ENCODE peak calls at places on chromosomes 7 and 10, in eight cellular contexts. One of them, this sample, is unnamed.

GRCh38 chr10:28986117-28986792 is 302.6 kb upstream of the LYZL1 start:
- DNase-seq in uterus: no peak
- DNase-seq in Peyer's patch: no peak
- DNase-seq in HCT116: no peak
- DNase-seq in A549: peak
- DNase-seq in tibial nerve: no peak
- DNase-seq in IMR-90: peak
- DNase-seq in stomach: no peak
- DNase-seq in this sample: no peak

GRCh38 chr7:55438765-55439525 is 73.8 kb downstream of the LANCL2 start:
- DNase-seq in HCT116: no peak
- DNase-seq in tibial nerve: no peak
- DNase-seq in A549: no peak
- DNase-seq in IMR-90: peak
- DNase-seq in Peyer's patch: no peak
- DNase-seq in stomach: peak
- DNase-seq in uterus: no peak
- DNase-seq in this sample: peak

GRCh38 chr7:116713918-116714317 is 41.9 kb downstream of the MET start:
- DNase-seq in uterus: no peak
- DNase-seq in HCT116: no peak
- DNase-seq in IMR-90: peak
- DNase-seq in stomach: no peak
- DNase-seq in tibial nerve: no peak
- DNase-seq in A549: no peak
- DNase-seq in Peyer's patch: no peak
- DNase-seq in this sample: no peak

GRCh38 chr10:44310762-44311562 is 73.9 kb downstream of the CXCL12 start:
- DNase-seq in stomach: peak
- DNase-seq in A549: peak
- DNase-seq in Peyer's patch: peak
- DNase-seq in tibial nerve: peak
- DNase-seq in uterus: peak
- DNase-seq in HCT116: peak
- DNase-seq in IMR-90: peak
- DNase-seq in this sample: peak

GRCh38 chr10:12587408-12587807 is 238.1 kb downstream of the CAMK1D start:
- DNase-seq in tibial nerve: no peak
- DNase-seq in A549: no peak
- DNase-seq in IMR-90: peak
- DNase-seq in stomach: no peak
- DNase-seq in HCT116: no peak
- DNase-seq in uterus: no peak
- DNase-seq in Peyer's patch: no peak
- DNase-seq in this sample: no peak

GRCh38 chr10:103706047-103706446 is 149.3 kb downstream of the SH3PXD2A start:
- DNase-seq in stomach: no peak
- DNase-seq in tibial nerve: no peak
- DNase-seq in Peyer's patch: no peak
- DNase-seq in IMR-90: no peak
- DNase-seq in HCT116: no peak
- DNase-seq in uterus: no peak
- DNase-seq in A549: no peak
- DNase-seq in this sample: no peak

GRCh38 chr7:12017046-12017445 is 185.0 kb upstream of the THSD7A start:
- DNase-seq in HCT116: no peak
- DNase-seq in Peyer's patch: no peak
- DNase-seq in tibial nerve: no peak
- DNase-seq in stomach: no peak
- DNase-seq in A549: no peak
- DNase-seq in uterus: no peak
- DNase-seq in IMR-90: no peak
- DNase-seq in this sample: no peak

GRCh38 chr10:22657566-22658190 is 56.7 kb downstream of the PIP4K2A start:
- DNase-seq in IMR-90: peak
- DNase-seq in tibial nerve: no peak
- DNase-seq in A549: no peak
- DNase-seq in uterus: no peak
- DNase-seq in stomach: no peak
- DNase-seq in Peyer's patch: no peak
- DNase-seq in HCT116: no peak
- DNase-seq in this sample: no peak

GRCh38 chr10:59741048-59741447 is 12.2 kb downstream of the MRLN start:
- DNase-seq in Peyer's patch: no peak
- DNase-seq in IMR-90: no peak
- DNase-seq in stomach: no peak
- DNase-seq in A549: no peak
- DNase-seq in tibial nerve: no peak
- DNase-seq in HCT116: no peak
- DNase-seq in uterus: no peak
- DNase-seq in this sample: no peak

GRCh38 chr10:70668454-70668970 is 3.8 kb upstream of the ADAMTS14 start:
- DNase-seq in tibial nerve: no peak
- DNase-seq in uterus: no peak
- DNase-seq in HCT116: no peak
- DNase-seq in stomach: no peak
- DNase-seq in IMR-90: peak
- DNase-seq in A549: no peak
- DNase-seq in Peyer's patch: no peak
- DNase-seq in this sample: no peak

GRCh38 chr7:129843982-129844840 is 108.5 kb downstream of the UBE2H start:
- DNase-seq in Peyer's patch: no peak
- DNase-seq in A549: no peak
- DNase-seq in IMR-90: no peak
- DNase-seq in stomach: no peak
- DNase-seq in uterus: no peak
- DNase-seq in HCT116: no peak
- DNase-seq in tibial nerve: no peak
- DNase-seq in this sample: no peak

GRCh38 chr7:12851142-12851541 is 163.7 kb downstream of the ARL4A start:
- DNase-seq in tibial nerve: no peak
- DNase-seq in stomach: no peak
- DNase-seq in HCT116: no peak
- DNase-seq in Peyer's patch: no peak
- DNase-seq in uterus: no peak
- DNase-seq in A549: no peak
- DNase-seq in IMR-90: no peak
- DNase-seq in this sample: no peak

GRCh38 chr7:135714534-135715009 is 13.4 kb downstream of the SLC13A4 start:
- DNase-seq in IMR-90: peak
- DNase-seq in uterus: no peak
- DNase-seq in stomach: no peak
- DNase-seq in Peyer's patch: no peak
- DNase-seq in HCT116: peak
- DNase-seq in A549: peak
- DNase-seq in tibial nerve: no peak
- DNase-seq in this sample: no peak

GRCh38 chr10:32931593-32931992 is 26.4 kb downstream of the ITGB1 start:
- DNase-seq in A549: no peak
- DNase-seq in IMR-90: no peak
- DNase-seq in Peyer's patch: no peak
- DNase-seq in tibial nerve: no peak
- DNase-seq in HCT116: no peak
- DNase-seq in stomach: no peak
- DNase-seq in uterus: no peak
- DNase-seq in this sample: no peak

GRCh38 chr7:138407792-138408191 is 52.3 kb upstream of the TRIM24 start:
- DNase-seq in IMR-90: no peak
- DNase-seq in HCT116: no peak
- DNase-seq in Peyer's patch: no peak
- DNase-seq in A549: no peak
- DNase-seq in stomach: no peak
- DNase-seq in uterus: no peak
- DNase-seq in tibial nerve: no peak
- DNase-seq in this sample: no peak

GRCh38 chr10:103901299-103901698 is 16.7 kb downstream of the STN1 start:
- DNase-seq in Peyer's patch: no peak
- DNase-seq in uterus: no peak
- DNase-seq in IMR-90: no peak
- DNase-seq in HCT116: no peak
- DNase-seq in tibial nerve: no peak
- DNase-seq in stomach: no peak
- DNase-seq in A549: no peak
- DNase-seq in this sample: no peak

GRCh38 chr10:126905776-126906703 is 812 bp downstream of the DOCK1 start:
- DNase-seq in uterus: no peak
- DNase-seq in A549: peak
- DNase-seq in tibial nerve: no peak
- DNase-seq in Peyer's patch: peak
- DNase-seq in HCT116: no peak
- DNase-seq in IMR-90: peak
- DNase-seq in stomach: peak
- DNase-seq in this sample: no peak

GRCh38 chr7:151012031-151012692 is 12.1 kb downstream of the ATG9B start:
- DNase-seq in tibial nerve: no peak
- DNase-seq in A549: no peak
- DNase-seq in uterus: no peak
- DNase-seq in HCT116: no peak
- DNase-seq in IMR-90: peak
- DNase-seq in Peyer's patch: peak
- DNase-seq in stomach: no peak
- DNase-seq in this sample: no peak

GRCh38 chr10:28765641-28766040 is 88.3 kb downstream of the BAMBI start:
- DNase-seq in stomach: no peak
- DNase-seq in Peyer's patch: no peak
- DNase-seq in IMR-90: no peak
- DNase-seq in tibial nerve: no peak
- DNase-seq in A549: no peak
- DNase-seq in uterus: no peak
- DNase-seq in HCT116: no peak
- DNase-seq in this sample: no peak

GRCh38 chr7:1893451-1893850 is 223.4 kb downstream of the ELFN1 start:
- DNase-seq in uterus: no peak
- DNase-seq in stomach: no peak
- DNase-seq in A549: no peak
- DNase-seq in IMR-90: no peak
- DNase-seq in Peyer's patch: no peak
- DNase-seq in HCT116: no peak
- DNase-seq in tibial nerve: no peak
- DNase-seq in this sample: no peak
- TF ChIP-seq POLR2A in uterus: no peak
- TF ChIP-seq POLR2A in stomach: no peak
- TF ChIP-seq POLR2A in A549: no peak
- TF ChIP-seq POLR2A in IMR-90: no peak
- TF ChIP-seq POLR2A in Peyer's patch: no peak
- TF ChIP-seq POLR2A in HCT116: no peak
- TF ChIP-seq POLR2A in tibial nerve: no peak
- TF ChIP-seq POLR2A in this sample: no peak

DNA sequence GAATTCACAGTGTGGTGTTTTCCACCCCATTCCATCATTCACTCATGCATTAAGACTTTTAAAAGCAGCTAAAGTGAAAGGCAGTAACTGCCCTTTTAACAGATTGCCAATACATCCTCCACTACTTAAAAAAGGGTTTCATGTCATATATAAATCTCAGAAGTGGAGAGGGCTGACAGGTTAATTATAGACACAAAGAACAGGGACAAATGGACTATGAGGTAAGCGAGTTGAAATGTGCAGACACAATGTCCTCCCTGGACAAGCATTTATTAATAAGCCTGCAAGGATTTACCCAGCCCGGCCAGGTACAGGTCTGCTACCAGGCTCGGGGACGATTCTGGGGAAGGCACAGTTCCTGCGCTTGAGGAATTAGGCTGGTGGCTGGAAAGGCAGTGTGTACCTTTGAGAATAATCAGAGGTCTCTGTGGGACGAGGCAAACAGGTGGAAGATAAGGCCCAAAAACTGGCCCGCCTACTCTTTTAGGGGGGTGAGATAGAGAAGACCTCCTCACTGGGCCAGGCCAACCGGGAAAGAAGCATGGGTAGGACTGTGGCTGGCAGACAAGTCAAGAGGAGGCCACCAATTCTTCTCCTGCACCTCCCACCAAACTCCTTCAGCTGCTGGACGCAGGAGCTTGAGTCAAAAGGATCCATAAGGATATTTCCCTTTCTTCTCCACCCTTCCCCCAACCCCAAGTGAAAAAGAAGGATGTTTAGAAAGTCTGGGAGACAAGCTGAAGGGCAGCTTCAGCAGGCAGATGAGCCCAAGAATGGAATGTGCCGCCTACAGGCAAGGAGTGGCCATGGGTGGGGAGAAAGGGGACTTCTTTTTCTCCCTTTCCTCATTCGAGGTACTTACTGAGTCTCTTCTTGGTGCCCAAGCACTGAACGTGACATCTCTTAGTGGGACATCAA is 1.5 kb downstream of the PDLIM1 start:
- DNase-seq in A549: peak
- DNase-seq in stomach: no peak
- DNase-seq in IMR-90: no peak
- DNase-seq in HCT116: no peak
- DNase-seq in Peyer's patch: peak
- DNase-seq in uterus: no peak
- DNase-seq in tibial nerve: no peak
- DNase-seq in this sample: no peak
- TF ChIP-seq CTCF in A549: peak
- TF ChIP-seq CTCF in stomach: no peak
- TF ChIP-seq CTCF in IMR-90: peak
- TF ChIP-seq CTCF in HCT116: no peak
- TF ChIP-seq CTCF in Peyer's patch: peak
- TF ChIP-seq CTCF in uterus: peak
- TF ChIP-seq CTCF in tibial nerve: no peak
- TF ChIP-seq CTCF in this sample: peak

GRCh38 chr7:82291931-82292330 is 151.6 kb downstream of the CACNA2D1 start:
- DNase-seq in stomach: no peak
- DNase-seq in Peyer's patch: no peak
- DNase-seq in IMR-90: no peak
- DNase-seq in uterus: no peak
- DNase-seq in tibial nerve: no peak
- DNase-seq in A549: no peak
- DNase-seq in HCT116: peak
- DNase-seq in this sample: no peak

GRCh38 chr7:82286096-82286841 is 157.3 kb downstream of the CACNA2D1 start:
- DNase-seq in HCT116: no peak
- DNase-seq in IMR-90: no peak
- DNase-seq in tibial nerve: no peak
- DNase-seq in A549: no peak
- DNase-seq in Peyer's patch: no peak
- DNase-seq in stomach: no peak
- DNase-seq in uterus: no peak
- DNase-seq in this sample: no peak

GRCh38 chr7:82288769-82289535 is 154.6 kb downstream of the CACNA2D1 start:
- DNase-seq in A549: no peak
- DNase-seq in stomach: no peak
- DNase-seq in tibial nerve: no peak
- DNase-seq in uterus: no peak
- DNase-seq in IMR-90: no peak
- DNase-seq in HCT116: no peak
- DNase-seq in Peyer's patch: no peak
- DNase-seq in this sample: no peak

GRCh38 chr7:82293467-82293866 is 150.1 kb downstream of the CACNA2D1 start:
- DNase-seq in uterus: no peak
- DNase-seq in HCT116: no peak
- DNase-seq in tibial nerve: no peak
- DNase-seq in IMR-90: no peak
- DNase-seq in stomach: no peak
- DNase-seq in A549: no peak
- DNase-seq in Peyer's patch: no peak
- DNase-seq in this sample: no peak

GRCh38 chr7:82289889-82290288 is 153.7 kb downstream of the CACNA2D1 start:
- DNase-seq in A549: no peak
- DNase-seq in HCT116: no peak
- DNase-seq in stomach: no peak
- DNase-seq in Peyer's patch: no peak
- DNase-seq in tibial nerve: no peak
- DNase-seq in IMR-90: no peak
- DNase-seq in uterus: no peak
- DNase-seq in this sample: no peak
- H3K27ac ChIP-seq in A549: no peak
- H3K27ac ChIP-seq in HCT116: no peak
- H3K27ac ChIP-seq in stomach: no peak
- H3K27ac ChIP-seq in Peyer's patch: no peak
- H3K27ac ChIP-seq in tibial nerve: no peak
- H3K27ac ChIP-seq in IMR-90: no peak
- H3K27ac ChIP-seq in uterus: no peak
- H3K27ac ChIP-seq in this sample: no peak

GRCh38 chr7:6729492-6730342 is 23.0 kb upstream of the ZNF12 start:
- DNase-seq in stomach: peak
- DNase-seq in Peyer's patch: peak
- DNase-seq in A549: peak
- DNase-seq in HCT116: peak
- DNase-seq in uterus: peak
- DNase-seq in IMR-90: peak
- DNase-seq in tibial nerve: peak
- DNase-seq in this sample: peak
- TF ChIP-seq POLR2A in stomach: no peak
- TF ChIP-seq POLR2A in Peyer's patch: peak
- TF ChIP-seq POLR2A in A549: peak
- TF ChIP-seq POLR2A in HCT116: peak
- TF ChIP-seq POLR2A in uterus: peak
- TF ChIP-seq POLR2A in IMR-90: peak
- TF ChIP-seq POLR2A in tibial nerve: no peak
- TF ChIP-seq POLR2A in this sample: peak